ENCODE peak calls at places on chromosomes 7 and 10, in six cellular contexts. X, K, T, Y, U and Q are unnamed samples.

GRCh38 chr10:98478430-98479222 is 31.9 kb upstream of the HPS1 start:
- DNase-seq in X (no peak), K (no peak), T (no peak), Y (no peak), U (no peak), Q (no peak)

GRCh38 chr7:36784991-36785940 is 61.0 kb upstream of the AOAH start:
- DNase-seq in X (no peak), K (no peak), T (no peak), Y (no peak), U (peak), Q (no peak)

GRCh38 chr7:130366561-130366960 is 13.7 kb upstream of the CPA1 start:
- DNase-seq in X (no peak), K (no peak), T (no peak), Y (no peak), U (no peak), Q (no peak)

GRCh38 chr10:86200269-86200668 is 166.3 kb downstream of the GRID1 start:
- DNase-seq in X (no peak), K (no peak), T (no peak), Y (no peak), U (no peak), Q (no peak)

GRCh38 chr7:87628780-87629569 is 777 bp downstream of the RUNDC3B start:
- DNase-seq in X (peak), K (no peak), T (no peak), Y (peak), U (peak), Q (peak)

GRCh38 chr10:48206470-48207250 is 67.8 kb downstream of the FRMPD2 start:
- DNase-seq in X (no peak), K (no peak), T (no peak), Y (no peak), U (no peak), Q (no peak)

GRCh38 chr7:75735059-75735458 is 3.7 kb downstream of the HIP1 start:
- DNase-seq in X (no peak), K (no peak), T (no peak), Y (no peak), U (no peak), Q (no peak)

GRCh38 chr7:75727881-75728592 is 10.7 kb downstream of the HIP1 start:
- DNase-seq in X (no peak), K (no peak), T (no peak), Y (peak), U (peak), Q (no peak)

GRCh38 chr7:98618786-98619185 is 1.7 kb downstream of the NPTX2 start:
- DNase-seq in X (no peak), K (no peak), T (no peak), Y (no peak), U (no peak), Q (no peak)

GRCh38 chr10:53430127-53430891 is 657.7 kb upstream of the MBL2 start:
- DNase-seq in X (no peak), K (no peak), T (no peak), Y (no peak), U (no peak), Q (no peak)